ENCODE peak calls at places on chromosomes 16 and 17, in six cellular contexts. One of them, this sample, is unnamed.

GRCh38 chr16:1277945-1278282 is 22.0 kb downstream of the TPSD1 start:
- DNase-seq in activated CD8-positive, alpha-beta T cell treated with anti-CD3 and anti-CD28 coated beads for 36 hours: no peak
- DNase-seq in endothelial cell: no peak
- DNase-seq in RWPE1: no peak
- DNase-seq in WTC11: no peak
- DNase-seq in HFF-Myc: no peak
- DNase-seq in this sample: no peak

GRCh38 chr16:46632778-46633733 is 11.9 kb upstream of the SHCBP1 start:
- DNase-seq in activated CD8-positive, alpha-beta T cell treated with anti-CD3 and anti-CD28 coated beads for 36 hours: no peak
- DNase-seq in endothelial cell: no peak
- DNase-seq in HFF-Myc: no peak
- DNase-seq in WTC11: peak; percentile 80
- DNase-seq in RWPE1: no peak
- DNase-seq in this sample: no peak

GRCh38 chr17:1967092-1967662 is 58.0 kb downstream of the RTN4RL1 start:
- DNase-seq in WTC11: peak; percentile 70
- DNase-seq in HFF-Myc: no peak
- DNase-seq in activated CD8-positive, alpha-beta T cell treated with anti-CD3 and anti-CD28 coated beads for 36 hours: peak; percentile 85
- DNase-seq in RWPE1: no peak
- DNase-seq in endothelial cell: no peak
- DNase-seq in this sample: no peak

GRCh38 chr16:11205754-11206459 is 50.1 kb downstream of the SOCS1 start:
- DNase-seq in HFF-Myc: no peak
- DNase-seq in RWPE1: no peak
- DNase-seq in endothelial cell: peak; percentile 30
- DNase-seq in WTC11: no peak
- DNase-seq in activated CD8-positive, alpha-beta T cell treated with anti-CD3 and anti-CD28 coated beads for 36 hours: no peak
- DNase-seq in this sample: no peak

GRCh38 chr16:51523400-51523799 is 372.3 kb upstream of the SALL1 start:
- DNase-seq in WTC11: no peak
- DNase-seq in HFF-Myc: no peak
- DNase-seq in endothelial cell: no peak
- DNase-seq in activated CD8-positive, alpha-beta T cell treated with anti-CD3 and anti-CD28 coated beads for 36 hours: no peak
- DNase-seq in RWPE1: no peak
- DNase-seq in this sample: no peak

GRCh38 chr16:79272141-79272577 is 328.4 kb downstream of the MAF start:
- DNase-seq in RWPE1: no peak
- DNase-seq in HFF-Myc: no peak
- DNase-seq in activated CD8-positive, alpha-beta T cell treated with anti-CD3 and anti-CD28 coated beads for 36 hours: peak; percentile 87
- DNase-seq in endothelial cell: no peak
- DNase-seq in WTC11: no peak
- DNase-seq in this sample: peak; percentile 33

GRCh38 chr17:52604105-52604504 is 445.6 kb upstream of the CA10 start:
- DNase-seq in HFF-Myc: no peak
- DNase-seq in RWPE1: no peak
- DNase-seq in WTC11: no peak
- DNase-seq in activated CD8-positive, alpha-beta T cell treated with anti-CD3 and anti-CD28 coated beads for 36 hours: no peak
- DNase-seq in endothelial cell: no peak
- DNase-seq in this sample: no peak

GRCh38 chr17:31319253-31319661 is 2.2 kb downstream of the EVI2A start:
- DNase-seq in activated CD8-positive, alpha-beta T cell treated with anti-CD3 and anti-CD28 coated beads for 36 hours: no peak
- DNase-seq in WTC11: no peak
- DNase-seq in RWPE1: no peak
- DNase-seq in endothelial cell: no peak
- DNase-seq in HFF-Myc: no peak
- DNase-seq in this sample: no peak

GRCh38 chr17:66691644-66692500 is 143.0 kb upstream of the CACNG5 start:
- DNase-seq in activated CD8-positive, alpha-beta T cell treated with anti-CD3 and anti-CD28 coated beads for 36 hours: no peak
- DNase-seq in WTC11: no peak
- DNase-seq in RWPE1: no peak
- DNase-seq in endothelial cell: no peak
- DNase-seq in HFF-Myc: no peak
- DNase-seq in this sample: peak; percentile 23

GRCh38 chr16:86975445-86975844 is 341.7 kb downstream of the C16orf95 start:
- DNase-seq in endothelial cell: peak; percentile 46
- DNase-seq in RWPE1: peak; percentile 75
- DNase-seq in WTC11: peak; percentile 60
- DNase-seq in HFF-Myc: peak; percentile 95
- DNase-seq in activated CD8-positive, alpha-beta T cell treated with anti-CD3 and anti-CD28 coated beads for 36 hours: peak; percentile 7
- DNase-seq in this sample: no peak

GRCh38 chr17:37519241-37519985 is 29.7 kb downstream of the DUSP14 start:
- DNase-seq in activated CD8-positive, alpha-beta T cell treated with anti-CD3 and anti-CD28 coated beads for 36 hours: no peak
- DNase-seq in HFF-Myc: peak; percentile 55
- DNase-seq in RWPE1: no peak
- DNase-seq in endothelial cell: no peak
- DNase-seq in WTC11: no peak
- DNase-seq in this sample: no peak

GRCh38 chr16:55240933-55241332 is 83.1 kb upstream of the IRX6 start:
- DNase-seq in activated CD8-positive, alpha-beta T cell treated with anti-CD3 and anti-CD28 coated beads for 36 hours: no peak
- DNase-seq in WTC11: peak; percentile 15
- DNase-seq in HFF-Myc: no peak
- DNase-seq in endothelial cell: no peak
- DNase-seq in RWPE1: no peak
- DNase-seq in this sample: no peak

GRCh38 chr16:9061358-9061813 is 30.1 kb upstream of the HAPSTR1 start:
- DNase-seq in activated CD8-positive, alpha-beta T cell treated with anti-CD3 and anti-CD28 coated beads for 36 hours: no peak
- DNase-seq in HFF-Myc: no peak
- DNase-seq in RWPE1: no peak
- DNase-seq in endothelial cell: no peak
- DNase-seq in WTC11: no peak
- DNase-seq in this sample: no peak

GRCh38 chr16:31386157-31386984 is 6.8 kb upstream of the ITGAD start:
- DNase-seq in activated CD8-positive, alpha-beta T cell treated with anti-CD3 and anti-CD28 coated beads for 36 hours: peak; percentile 56
- DNase-seq in RWPE1: peak; percentile 53
- DNase-seq in HFF-Myc: no peak
- DNase-seq in endothelial cell: no peak
- DNase-seq in WTC11: no peak
- DNase-seq in this sample: no peak

GRCh38 chr17:4229627-4230026 is 34.2 kb downstream of the ANKFY1 start:
- DNase-seq in endothelial cell: no peak
- DNase-seq in WTC11: no peak
- DNase-seq in RWPE1: no peak
- DNase-seq in activated CD8-positive, alpha-beta T cell treated with anti-CD3 and anti-CD28 coated beads for 36 hours: no peak
- DNase-seq in HFF-Myc: no peak
- DNase-seq in this sample: no peak

GRCh38 chr16:19844945-19845641 is 39.6 kb downstream of the GPRC5B start:
- DNase-seq in RWPE1: no peak
- DNase-seq in endothelial cell: no peak
- DNase-seq in HFF-Myc: peak; percentile 52
- DNase-seq in activated CD8-positive, alpha-beta T cell treated with anti-CD3 and anti-CD28 coated beads for 36 hours: no peak
- DNase-seq in WTC11: no peak
- DNase-seq in this sample: no peak
- TF ChIP-seq CTCF in RWPE1: no peak
- TF ChIP-seq CTCF in endothelial cell: no peak
- TF ChIP-seq CTCF in HFF-Myc: no peak
- TF ChIP-seq CTCF in activated CD8-positive, alpha-beta T cell treated with anti-CD3 and anti-CD28 coated beads for 36 hours: no peak
- TF ChIP-seq CTCF in WTC11: no peak
- TF ChIP-seq CTCF in this sample: no peak

GRCh38 chr17:42773290-42774035 is at the start of gene VPS25:
- DNase-seq in RWPE1: peak; percentile 79
- DNase-seq in WTC11: peak; percentile 77
- DNase-seq in endothelial cell: peak; percentile 61
- DNase-seq in activated CD8-positive, alpha-beta T cell treated with anti-CD3 and anti-CD28 coated beads for 36 hours: peak; percentile 79
- DNase-seq in HFF-Myc: peak; percentile 39
- DNase-seq in this sample: peak; percentile 72
- TF ChIP-seq CTCF in RWPE1: no peak
- TF ChIP-seq CTCF in WTC11: no peak
- TF ChIP-seq CTCF in endothelial cell: no peak
- TF ChIP-seq CTCF in activated CD8-positive, alpha-beta T cell treated with anti-CD3 and anti-CD28 coated beads for 36 hours: no peak
- TF ChIP-seq CTCF in HFF-Myc: no peak
- TF ChIP-seq CTCF in this sample: no peak

GRCh38 chr17:14048169-14048568 is 21.1 kb upstream of the COX10 start:
- DNase-seq in RWPE1: no peak
- DNase-seq in activated CD8-positive, alpha-beta T cell treated with anti-CD3 and anti-CD28 coated beads for 36 hours: no peak
- DNase-seq in HFF-Myc: no peak
- DNase-seq in endothelial cell: no peak
- DNase-seq in WTC11: peak; percentile 29
- DNase-seq in this sample: no peak
- TF ChIP-seq CTCF in RWPE1: no peak
- TF ChIP-seq CTCF in activated CD8-positive, alpha-beta T cell treated with anti-CD3 and anti-CD28 coated beads for 36 hours: peak; percentile 21
- TF ChIP-seq CTCF in HFF-Myc: peak; percentile 40
- TF ChIP-seq CTCF in endothelial cell: peak; percentile 24
- TF ChIP-seq CTCF in WTC11: no peak
- TF ChIP-seq CTCF in this sample: peak; percentile 25

DNA sequence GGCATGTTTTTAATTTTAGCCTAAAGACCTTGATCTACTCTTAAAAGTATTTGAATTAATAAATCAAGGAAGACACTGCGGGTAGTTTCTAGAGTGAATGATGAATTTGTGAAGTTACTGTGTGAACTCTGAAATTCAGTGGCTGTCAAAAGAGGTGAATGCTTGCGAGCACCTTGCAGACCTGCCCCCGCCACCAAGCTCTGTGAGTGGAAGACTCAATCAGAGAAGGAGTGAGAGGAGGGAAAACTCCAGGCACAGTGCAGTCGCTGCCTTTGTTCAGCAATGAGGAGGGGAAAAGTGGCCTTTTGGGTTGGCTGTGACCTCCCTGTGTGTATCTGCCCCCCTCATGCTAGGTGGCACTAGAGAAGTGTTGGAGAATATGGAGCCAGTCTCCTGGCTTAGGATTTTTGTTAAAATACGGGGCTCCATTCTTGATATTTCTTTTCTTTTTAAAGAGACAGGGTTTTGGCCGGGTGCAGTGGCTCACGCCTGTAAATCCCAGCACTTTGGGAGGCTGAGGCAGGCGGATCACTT is 53.0 kb downstream of the LDHD start:
- DNase-seq in endothelial cell: no peak
- DNase-seq in WTC11: no peak
- DNase-seq in activated CD8-positive, alpha-beta T cell treated with anti-CD3 and anti-CD28 coated beads for 36 hours: no peak
- DNase-seq in RWPE1: no peak
- DNase-seq in HFF-Myc: no peak
- DNase-seq in this sample: no peak
- TF ChIP-seq CTCF in endothelial cell: no peak
- TF ChIP-seq CTCF in WTC11: no peak
- TF ChIP-seq CTCF in activated CD8-positive, alpha-beta T cell treated with anti-CD3 and anti-CD28 coated beads for 36 hours: no peak
- TF ChIP-seq CTCF in RWPE1: no peak
- TF ChIP-seq CTCF in HFF-Myc: no peak
- TF ChIP-seq CTCF in this sample: no peak

This sample was measured in natural killer cell.